ENCODE peak calls at places on chromosomes 6 and 20, in five cellular contexts. One of them, this sample, is unnamed.

GRCh38 chr20:12113468-12114371 is 196.0 kb downstream of the BTBD3 start:
- DNase-seq in vagina: no peak
- DNase-seq in heart left ventricle: peak
- DNase-seq in tibial nerve: no peak
- DNase-seq in A549: no peak
- DNase-seq in this sample: no peak

GRCh38 chr6:110853754-110854477 is 20.7 kb upstream of the AMD1 start:
- DNase-seq in vagina: no peak
- DNase-seq in heart left ventricle: no peak
- DNase-seq in tibial nerve: no peak
- DNase-seq in A549: no peak
- DNase-seq in this sample: no peak

GRCh38 chr20:35603695-35604443 is 11.8 kb upstream of the SPAG4 start:
- DNase-seq in tibial nerve: no peak
- DNase-seq in A549: no peak
- DNase-seq in vagina: no peak
- DNase-seq in heart left ventricle: no peak
- DNase-seq in this sample: no peak

GRCh38 chr6:16129623-16130243 is 847 bp downstream of the MYLIP start:
- DNase-seq in heart left ventricle: peak
- DNase-seq in A549: peak
- DNase-seq in vagina: no peak
- DNase-seq in tibial nerve: no peak
- DNase-seq in this sample: peak

GRCh38 chr6:161694995-161695394 is 421.1 kb upstream of the AGPAT4 start:
- DNase-seq in tibial nerve: no peak
- DNase-seq in A549: no peak
- DNase-seq in vagina: no peak
- DNase-seq in heart left ventricle: no peak
- DNase-seq in this sample: no peak

GRCh38 chr6:170129691-170130171 is 161.1 kb downstream of the DLL1 start:
- DNase-seq in heart left ventricle: peak
- DNase-seq in A549: no peak
- DNase-seq in vagina: no peak
- DNase-seq in tibial nerve: no peak
- DNase-seq in this sample: no peak

GRCh38 chr6:165119231-165120020 is 190.0 kb downstream of the C6orf118 start:
- DNase-seq in heart left ventricle: no peak
- DNase-seq in A549: no peak
- DNase-seq in vagina: no peak
- DNase-seq in tibial nerve: no peak
- DNase-seq in this sample: no peak

GRCh38 chr20:32608664-32609015 is 23.5 kb upstream of the NOL4L start:
- DNase-seq in A549: no peak
- DNase-seq in heart left ventricle: no peak
- DNase-seq in vagina: no peak
- DNase-seq in tibial nerve: no peak
- DNase-seq in this sample: no peak

GRCh38 chr6:24107294-24107693 is 18.7 kb upstream of the NRSN1 start:
- DNase-seq in heart left ventricle: no peak
- DNase-seq in tibial nerve: no peak
- DNase-seq in A549: no peak
- DNase-seq in vagina: no peak
- DNase-seq in this sample: no peak

GRCh38 chr6:54017877-54018276 is 93.4 kb upstream of the MLIP start:
- DNase-seq in A549: no peak
- DNase-seq in heart left ventricle: no peak
- DNase-seq in tibial nerve: no peak
- DNase-seq in vagina: no peak
- DNase-seq in this sample: no peak

GRCh38 chr20:31569163-31570020 is 35.7 kb upstream of the ID1 start:
- DNase-seq in vagina: no peak
- DNase-seq in heart left ventricle: peak
- DNase-seq in A549: no peak
- DNase-seq in tibial nerve: peak
- DNase-seq in this sample: no peak

GRCh38 chr20:24507182-24507853 is 37.9 kb downstream of the SYNDIG1 start:
- DNase-seq in A549: no peak
- DNase-seq in tibial nerve: no peak
- DNase-seq in vagina: no peak
- DNase-seq in heart left ventricle: no peak
- DNase-seq in this sample: peak

GRCh38 chr6:104928141-104928540 is 28.8 kb upstream of the LIN28B start:
- DNase-seq in heart left ventricle: no peak
- DNase-seq in A549: no peak
- DNase-seq in vagina: no peak
- DNase-seq in tibial nerve: no peak
- DNase-seq in this sample: no peak

GRCh38 chr6:1244941-1245340 is 67.0 kb upstream of the FOXQ1 start:
- DNase-seq in heart left ventricle: no peak
- DNase-seq in tibial nerve: no peak
- DNase-seq in A549: no peak
- DNase-seq in vagina: no peak
- DNase-seq in this sample: no peak

GRCh38 chr6:79557683-79558082 is 20.5 kb upstream of the LCA5 start:
- DNase-seq in tibial nerve: no peak
- DNase-seq in A549: no peak
- DNase-seq in vagina: no peak
- DNase-seq in heart left ventricle: no peak
- DNase-seq in this sample: no peak

GRCh38 chr6:163793584-163793983 is 379.1 kb downstream of the QKI start:
- DNase-seq in A549: no peak
- DNase-seq in tibial nerve: no peak
- DNase-seq in heart left ventricle: no peak
- DNase-seq in vagina: no peak
- DNase-seq in this sample: no peak

GRCh38 chr6:159948199-159948598 is 20.7 kb upstream of the IGF2R start:
- DNase-seq in vagina: no peak
- DNase-seq in heart left ventricle: no peak
- DNase-seq in tibial nerve: no peak
- DNase-seq in A549: no peak
- DNase-seq in this sample: no peak

GRCh38 chr20:47708953-47709833 is 76.1 kb downstream of the SULF2 start:
- DNase-seq in heart left ventricle: no peak
- DNase-seq in vagina: no peak
- DNase-seq in A549: no peak
- DNase-seq in tibial nerve: no peak
- DNase-seq in this sample: no peak

GRCh38 chr6:156028310-156029131 is 572.9 kb upstream of the NOX3 start:
- DNase-seq in tibial nerve: no peak
- DNase-seq in A549: no peak
- DNase-seq in vagina: no peak
- DNase-seq in heart left ventricle: no peak
- DNase-seq in this sample: no peak

GRCh38 chr20:45306431-45306982 is at the start of gene RBPJL:
- DNase-seq in heart left ventricle: no peak
- DNase-seq in tibial nerve: no peak
- DNase-seq in A549: no peak
- DNase-seq in vagina: no peak
- DNase-seq in this sample: no peak

GRCh38 chr6:6810727-6811126 is 222.2 kb downstream of the LY86 start:
- DNase-seq in vagina: no peak
- DNase-seq in heart left ventricle: no peak
- DNase-seq in A549: no peak
- DNase-seq in tibial nerve: no peak
- DNase-seq in this sample: no peak

GRCh38 chr6:101397199-101397598 is 3.7 kb downstream of the GRIK2 start:
- DNase-seq in tibial nerve: no peak
- DNase-seq in heart left ventricle: no peak
- DNase-seq in A549: no peak
- DNase-seq in vagina: no peak
- DNase-seq in this sample: no peak

GRCh38 chr6:113015249-113015648 is 668.1 kb downstream of the RFPL4B start:
- DNase-seq in A549: no peak
- DNase-seq in heart left ventricle: no peak
- DNase-seq in vagina: no peak
- DNase-seq in tibial nerve: no peak
- DNase-seq in this sample: no peak

GRCh38 chr20:16599257-16599656 is 26.0 kb upstream of the KIF16B start:
- DNase-seq in heart left ventricle: no peak
- DNase-seq in vagina: no peak
- DNase-seq in A549: no peak
- DNase-seq in tibial nerve: no peak
- DNase-seq in this sample: no peak

GRCh38 chr6:106128981-106129761 is 43.0 kb downstream of the PRDM1 start:
- DNase-seq in heart left ventricle: no peak
- DNase-seq in vagina: no peak
- DNase-seq in tibial nerve: no peak
- DNase-seq in A549: peak
- DNase-seq in this sample: no peak

GRCh38 chr6:165389534-165389933 is 80.1 kb upstream of the C6orf118 start:
- DNase-seq in A549: no peak
- DNase-seq in vagina: no peak
- DNase-seq in heart left ventricle: no peak
- DNase-seq in tibial nerve: no peak
- DNase-seq in this sample: no peak

GRCh38 chr6:111057074-111057752 is 30.1 kb upstream of the SLC16A10 start:
- DNase-seq in heart left ventricle: no peak
- DNase-seq in vagina: no peak
- DNase-seq in tibial nerve: no peak
- DNase-seq in A549: peak
- DNase-seq in this sample: no peak

GRCh38 chr20:36273414-36274247 is 32.5 kb upstream of the DLGAP4 start:
- DNase-seq in heart left ventricle: no peak
- DNase-seq in A549: peak
- DNase-seq in vagina: no peak
- DNase-seq in tibial nerve: no peak
- DNase-seq in this sample: peak

GRCh38 chr20:45444050-45444449 is 25.5 kb upstream of the WFDC2 start:
- DNase-seq in vagina: no peak
- DNase-seq in heart left ventricle: no peak
- DNase-seq in tibial nerve: no peak
- DNase-seq in A549: no peak
- DNase-seq in this sample: no peak

GRCh38 chr6:138455746-138456392 is 43.4 kb downstream of the NHSL1 start:
- DNase-seq in heart left ventricle: no peak
- DNase-seq in vagina: no peak
- DNase-seq in tibial nerve: no peak
- DNase-seq in A549: no peak
- DNase-seq in this sample: no peak

GRCh38 chr6:13563009-13563408 is 11.4 kb upstream of the SIRT5 start:
- DNase-seq in vagina: no peak
- DNase-seq in heart left ventricle: no peak
- DNase-seq in A549: no peak
- DNase-seq in tibial nerve: no peak
- DNase-seq in this sample: no peak

GRCh38 chr20:48092596-48093280 is 307.5 kb upstream of the SULF2 start:
- DNase-seq in tibial nerve: no peak
- DNase-seq in vagina: no peak
- DNase-seq in heart left ventricle: no peak
- DNase-seq in A549: no peak
- DNase-seq in this sample: no peak

DNA sequence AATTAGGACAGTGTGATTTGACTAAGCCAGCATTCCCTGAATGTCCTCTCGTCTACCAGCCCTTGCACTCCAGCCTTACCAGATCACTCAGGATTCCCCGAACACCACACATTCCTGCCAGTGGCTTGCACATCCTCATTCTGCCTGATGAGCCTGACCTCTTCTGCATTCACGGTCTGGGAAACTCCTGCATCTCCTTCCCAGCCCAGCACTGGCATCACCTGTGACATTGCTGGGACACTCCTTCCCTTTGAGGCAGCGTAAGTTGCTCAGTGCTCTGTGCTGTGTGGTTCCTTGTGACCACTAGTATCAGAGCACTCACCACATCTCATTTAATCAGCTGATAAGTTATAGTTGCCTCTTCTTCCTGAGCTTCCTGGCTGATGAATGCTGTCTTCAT is 17.3 kb downstream of the NCOA7 start:
- DNase-seq in heart left ventricle: no peak
- DNase-seq in vagina: no peak
- DNase-seq in tibial nerve: no peak
- DNase-seq in A549: no peak
- DNase-seq in this sample: no peak
- TF ChIP-seq POLR2A in heart left ventricle: no peak
- TF ChIP-seq POLR2A in vagina: no peak
- TF ChIP-seq POLR2A in tibial nerve: no peak
- TF ChIP-seq POLR2A in A549: no peak
- TF ChIP-seq POLR2A in this sample: no peak

DNA sequence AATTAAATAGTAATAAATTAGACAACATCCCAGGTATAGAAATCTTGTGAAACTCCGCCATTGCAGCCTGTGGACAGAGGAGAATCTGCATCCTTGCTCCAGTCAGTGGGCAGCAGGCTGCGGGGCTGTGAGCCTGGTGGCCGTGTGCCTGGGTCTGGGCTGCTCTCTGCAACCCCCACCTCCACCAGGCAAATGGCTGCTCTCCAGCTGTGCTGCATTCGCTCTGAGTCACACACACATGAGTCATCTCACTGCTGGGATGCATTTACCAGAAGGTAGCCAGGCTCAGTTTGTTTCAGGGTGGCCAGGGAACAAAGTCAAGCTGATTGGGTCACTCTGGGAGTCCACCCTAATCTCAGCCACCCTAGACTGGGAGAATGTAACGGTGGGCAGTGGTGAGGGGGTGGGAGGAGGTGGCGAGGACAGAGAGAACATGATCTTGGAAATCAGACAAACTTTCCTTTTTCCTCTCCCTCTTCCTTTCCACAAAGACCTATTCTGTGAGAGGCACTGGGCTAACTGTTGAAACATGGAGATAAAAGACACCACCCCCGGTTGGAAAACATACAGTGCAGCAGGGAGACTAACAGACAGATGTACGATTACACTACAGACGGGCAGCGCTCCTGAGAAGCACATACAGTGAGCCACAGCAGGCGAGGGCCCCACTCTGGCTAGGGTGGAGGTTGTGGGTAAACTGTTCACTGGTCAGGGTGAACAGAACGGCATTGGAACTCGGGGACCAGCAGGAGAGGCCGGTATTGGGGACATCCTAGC is 59.2 kb downstream of the TRAM2 start:
- DNase-seq in vagina: no peak
- DNase-seq in tibial nerve: peak
- DNase-seq in heart left ventricle: peak
- DNase-seq in A549: peak
- DNase-seq in this sample: peak
- TF ChIP-seq POLR2A in vagina: no peak
- TF ChIP-seq POLR2A in tibial nerve: peak
- TF ChIP-seq POLR2A in heart left ventricle: no peak
- TF ChIP-seq POLR2A in A549: no peak
- TF ChIP-seq POLR2A in this sample: no peak

GRCh38 chr20:37294262-37294981 is 5.0 kb downstream of the MANBAL start:
- DNase-seq in A549: no peak
- DNase-seq in heart left ventricle: no peak
- DNase-seq in vagina: no peak
- DNase-seq in tibial nerve: no peak
- DNase-seq in this sample: no peak
- TF ChIP-seq POLR2A in A549: no peak
- TF ChIP-seq POLR2A in heart left ventricle: no peak
- TF ChIP-seq POLR2A in vagina: no peak
- TF ChIP-seq POLR2A in tibial nerve: no peak
- TF ChIP-seq POLR2A in this sample: no peak

DNA sequence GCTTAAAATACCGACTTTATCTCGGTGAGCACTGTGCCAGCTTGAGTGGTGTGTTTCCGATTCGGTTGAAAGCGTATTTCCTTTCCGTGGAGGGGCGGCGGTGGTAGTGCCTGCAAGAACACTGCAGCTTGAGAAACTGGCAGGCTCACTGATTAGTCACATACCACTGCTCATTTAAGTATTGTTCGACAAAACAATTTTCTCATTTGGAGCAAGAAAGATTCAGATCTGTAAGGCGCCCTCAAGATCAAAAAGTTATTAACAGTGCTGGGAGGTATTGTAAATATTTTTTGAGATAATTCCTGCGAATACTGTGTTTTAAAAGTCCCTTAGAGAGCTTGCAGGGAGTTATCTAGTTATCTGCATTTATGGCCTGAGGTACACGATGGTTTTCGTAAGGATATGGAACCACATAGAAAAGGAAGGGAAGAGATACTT is 1.3 kb downstream of the MAPK14 start:
- DNase-seq in heart left ventricle: peak
- DNase-seq in A549: peak
- DNase-seq in vagina: no peak
- DNase-seq in tibial nerve: peak
- DNase-seq in this sample: peak
- TF ChIP-seq POLR2A in heart left ventricle: no peak
- TF ChIP-seq POLR2A in A549: no peak
- TF ChIP-seq POLR2A in vagina: no peak
- TF ChIP-seq POLR2A in tibial nerve: peak
- TF ChIP-seq POLR2A in this sample: no peak